ENCODE peak calls at places on chromosomes 13 and 19, in four cellular contexts. I is AG08395; L is Peyer's patch; R is effector CD4-positive, alpha-beta T cell. Y is an unnamed sample.

GRCh38 chr19:35718345-35719041 is 690 bp downstream of the KMT2B start:
- DNase-seq in I (peak), L (peak), R (peak), Y (no peak)

GRCh38 chr19:49629659-49630058 is 10.3 kb downstream of the RRAS start:
- DNase-seq in I (no peak), L (no peak), R (no peak), Y (no peak)

GRCh38 chr13:109698779-109699178 is 87.6 kb downstream of the IRS2 start:
- DNase-seq in I (peak), L (no peak), R (no peak), Y (peak)

GRCh38 chr13:113205428-113205931 is 3.0 kb downstream of the PCID2 start:
- DNase-seq in I (no peak), L (no peak), R (no peak), Y (peak)

GRCh38 chr13:44158741-44159632 is 214.6 kb upstream of the SERP2 start:
- DNase-seq in I (no peak), L (no peak), R (no peak), Y (no peak)

GRCh38 chr19:19505669-19506326 is 9.6 kb downstream of the TSSK6 start:
- DNase-seq in I (no peak), L (no peak), R (no peak), Y (no peak)

GRCh38 chr13:45541806-45542205 is 73.7 kb downstream of the ERICH6B start:
- DNase-seq in I (no peak), L (no peak), R (no peak), Y (no peak)

GRCh38 chr13:67554296-67554695 is 324.2 kb upstream of the PCDH9 start:
- DNase-seq in I (no peak), L (no peak), R (no peak), Y (no peak)

GRCh38 chr13:110471156-110471832 is 90.2 kb downstream of the RAB20 start:
- DNase-seq in I (no peak), L (no peak), R (no peak), Y (no peak)

GRCh38 chr13:107554355-107554905 is 660.9 kb downstream of the LIG4 start:
- DNase-seq in I (no peak), L (no peak), R (no peak), Y (no peak)

GRCh38 chr13:23867027-23867491 is 22.1 kb downstream of the MIPEP start:
- DNase-seq in I (peak), L (no peak), R (no peak), Y (peak)

GRCh38 chr19:57512845-57513244 is 13.1 kb downstream of the ZNF773 start:
- DNase-seq in I (no peak), L (no peak), R (no peak), Y (peak)

GRCh38 chr19:33376423-33376822 is 2.9 kb downstream of the CEBPG start:
- DNase-seq in I (peak), L (peak), R (no peak), Y (peak)

Y was measured in foreskin fibroblast.